ENCODE peak calls at places on chromosomes 16 and 17, in five cellular contexts. R, O, M, N and F are unnamed samples. For H3K4me1, the result is how much of the 10 kb centered on the place peaks cover.

GRCh38 chr16:88941051-88941932 is 35.7 kb downstream of the CBFA2T3 start:
- DNase-seq in N (no peak), O (peak), M (no peak), R (peak), F (no peak)

GRCh38 chr16:73048292-73049050 is 543 bp upstream of the ZFHX3 start:
- DNase-seq in O (peak), R (peak), M (no peak), N (peak), F (peak)

GRCh38 chr17:82134101-82134500 is 36.1 kb upstream of the FASN start:
- DNase-seq in R (no peak), O (peak), N (no peak), M (no peak), F (no peak)

GRCh38 chr16:84391151-84391873 is 23.0 kb downstream of the ATP2C2 start:
- DNase-seq in R (no peak), N (no peak), O (no peak), M (no peak), F (peak)

GRCh38 chr17:18039535-18040286 is 503 bp downstream of the GID4 start:
- DNase-seq in O (peak), N (peak), M (peak), R (peak), F (peak)

GRCh38 chr17:42795061-42795460 is 3.4 kb downstream of the COA3 start:
- DNase-seq in R (no peak), M (no peak), N (no peak), O (no peak), F (no peak)

GRCh38 chr17:42071810-42072209 is 21.4 kb upstream of the C17orf113 start:
- DNase-seq in N (no peak), O (no peak), M (no peak), R (no peak), F (no peak)

GRCh38 chr16:3590736-3591435 is 13.7 kb upstream of the NLRC3 start:
- DNase-seq in N (no peak), O (no peak), M (no peak), R (no peak), F (peak)

GRCh38 chr16:88825146-88825545 is 13.4 kb upstream of the APRT start:
- DNase-seq in O (no peak), N (no peak), R (no peak), M (no peak), F (no peak)

GRCh38 chr16:78816499-78817441 is 717.3 kb downstream of the WWOX start:
- DNase-seq in M (no peak), R (no peak), O (peak), N (no peak), F (no peak)

GRCh38 chr17:78764871-78765270 is 17.2 kb downstream of the CYTH1 start:
- DNase-seq in O (no peak), N (no peak), R (no peak), M (no peak), F (no peak)

GRCh38 chr17:16215002-16215272 is 397 bp downstream of the NCOR1 start:
- DNase-seq in N (peak), O (peak), M (peak), R (peak), F (no peak)

GRCh38 chr17:80457236-80457856 is 19.1 kb downstream of the NPTX1 start:
- DNase-seq in M (no peak), O (no peak), R (no peak), N (no peak), F (no peak)

GRCh38 chr16:83928341-83929055 is 24.5 kb upstream of the OSGIN1 start:
- DNase-seq in R (no peak), O (peak), M (no peak), N (peak), F (no peak)

GRCh38 chr17:76156662-76156991 is 15.6 kb upstream of the FOXJ1 start:
- DNase-seq in R (no peak), O (no peak), N (no peak), M (no peak), F (no peak)

GRCh38 chr16:89822188-89823086 is 5.8 kb upstream of the SPIRE2 start:
- DNase-seq in R (peak), N (no peak), O (no peak), M (no peak), F (no peak)

GRCh38 chr16:80824623-80825364 is 20.4 kb upstream of the CDYL2 start:
- DNase-seq in R (peak), O (no peak), N (peak), M (no peak), F (no peak)

GRCh38 chr16:74298104-74298503 is 1.5 kb downstream of the PSMD7 start:
- DNase-seq in N (no peak), M (no peak), R (no peak), O (no peak), F (no peak)

GRCh38 chr17:41494524-41494923 is 4.8 kb upstream of the KRT36 start:
- DNase-seq in N (peak), M (no peak), R (no peak), O (no peak), F (no peak)

GRCh38 chr16:66524601-66525164 is 25.2 kb downstream of the TK2 start:
- DNase-seq in R (no peak), N (no peak), M (no peak), O (no peak), F (peak)

GRCh38 chr16:28543072-28543471 is 4.3 kb upstream of the NUPR1 start:
- DNase-seq in N (no peak), R (no peak), O (no peak), M (no peak), F (no peak)

GRCh38 chr17:79156463-79157095 is 82.0 kb downstream of the ENGASE start:
- DNase-seq in M (no peak), R (no peak), N (no peak), O (no peak), F (no peak)

GRCh38 chr16:83701494-83701893 is 106.3 kb upstream of the HSBP1 start:
- DNase-seq in R (peak), M (peak), O (peak), N (peak), F (no peak)

GRCh38 chr16:88063201-88063773 is 112.1 kb downstream of the BANP start:
- DNase-seq in R (no peak), N (no peak), M (no peak), O (peak), F (peak)

GRCh38 chr17:35245196-35245486 is 2.3 kb downstream of the SLFN5 start:
- DNase-seq in O (no peak), N (peak), M (no peak), R (no peak), F (no peak)

GRCh38 chr17:3026125-3026855 is 37.1 kb downstream of the OR1D5 start:
- DNase-seq in O (no peak), N (no peak), R (no peak), M (peak), F (peak)

GRCh38 chr17:3213587-3213986 is 6.1 kb downstream of the OR1A1 start:
- DNase-seq in N (peak), M (peak), R (no peak), O (no peak), F (no peak)

GRCh38 chr17:42125565-42125964 is 3.0 kb downstream of the HSPB9 start:
- DNase-seq in N (no peak), M (no peak), O (no peak), R (no peak), F (no peak)

GRCh38 chr17:28570716-28571254 is 539 bp downstream of the PIGS start:
- DNase-seq in O (no peak), R (peak), M (peak), N (peak), F (no peak)

GRCh38 chr16:4414187-4414909 is 2.0 kb downstream of the CORO7 start:
- DNase-seq in N (no peak), O (no peak), M (no peak), R (no peak), F (no peak)

GRCh38 chr16:67533024-67533560 is 4.5 kb downstream of the RIPOR1 start:
- DNase-seq in O (no peak), M (no peak), N (no peak), R (no peak), F (no peak)

GRCh38 chr16:3187798-3188674 is at the start of gene OR1F1:
- DNase-seq in O (no peak), M (peak), R (peak), N (peak), F (no peak)

GRCh38 chr17:43732961-43733360 is 25.6 kb downstream of the SOST start:
- DNase-seq in N (peak), M (no peak), O (no peak), R (no peak), F (no peak)

GRCh38 chr17:28745052-28745776 is 1.4 kb downstream of the TRAF4 start:
- DNase-seq in R (peak), O (no peak), N (peak), M (peak), F (peak)

GRCh38 chr16:56547949-56548567 is 16.8 kb upstream of the MT4 start:
- DNase-seq in N (no peak), M (no peak), R (no peak), O (no peak), F (no peak)

GRCh38 chr17:8287651-8288335 is 677 bp upstream of the RANGRF start:
- DNase-seq in M (no peak), N (no peak), O (no peak), R (no peak), F (no peak)

GRCh38 chr17:38730526-38731379 is 612 bp downstream of the CISD3 start:
- DNase-seq in R (peak), M (peak), N (peak), O (peak), F (peak)

GRCh38 chr17:12592941-12593340 is 72.7 kb upstream of the MYOCD start:
- DNase-seq in O (no peak), N (no peak), R (no peak), M (no peak), F (no peak)

DNA sequence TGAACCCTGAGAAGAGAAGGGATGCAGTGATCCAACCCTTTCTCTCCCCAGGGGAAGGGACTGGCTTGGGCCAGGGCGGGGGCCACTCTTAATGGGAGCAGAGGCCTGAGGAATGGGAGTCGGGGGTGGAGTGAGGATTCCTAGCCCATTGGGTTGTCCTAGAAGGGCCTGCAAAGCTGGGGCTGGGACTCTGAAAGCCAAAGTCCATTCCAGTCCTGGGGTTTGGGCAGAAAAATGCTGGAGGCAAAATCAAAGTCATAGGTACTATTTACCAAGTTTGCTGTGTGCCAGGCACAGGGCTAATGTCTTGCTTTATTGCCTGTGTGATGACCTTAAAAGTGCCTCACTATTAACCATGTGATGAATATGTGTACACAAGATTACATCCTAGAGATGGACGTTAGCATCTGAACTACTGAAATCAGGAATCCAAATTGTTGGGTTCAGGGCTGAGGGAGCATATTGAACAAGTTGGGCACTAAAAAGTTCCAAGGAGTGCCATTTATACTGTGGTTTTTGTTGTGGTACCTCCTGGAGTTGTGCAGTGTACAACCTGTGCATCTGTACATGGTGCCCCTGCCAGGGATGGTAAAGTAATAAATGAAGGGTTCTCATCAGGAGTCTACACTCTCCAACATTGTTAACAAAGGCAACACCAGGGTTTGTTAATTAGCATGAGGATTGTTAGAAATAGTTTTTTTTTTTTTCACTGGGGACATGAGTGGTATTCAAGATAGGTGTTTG is 84.4 kb upstream of the NKD1 start:
- DNase-seq in O (no peak), N (no peak), R (no peak), M (no peak), F (no peak)
- H3K27ac ChIP-seq in O (no peak), N (no peak), R (no peak), M (no peak), F (no peak)

GRCh38 chr16:54458923-54459322 is 172.3 kb upstream of the IRX3 start:
- DNase-seq in N (no peak), O (no peak), M (no peak), R (no peak), F (no peak)

GRCh38 chr16:54455021-54455725 is 168.6 kb upstream of the IRX3 start:
- DNase-seq in M (no peak), N (no peak), R (no peak), O (no peak), F (no peak)

GRCh38 chr16:54454616-54455015 is 168.0 kb upstream of the IRX3 start:
- DNase-seq in R (no peak), N (no peak), M (no peak), O (no peak), F (no peak)

GRCh38 chr16:54453863-54454262 is 167.3 kb upstream of the IRX3 start:
- DNase-seq in O (no peak), N (no peak), M (no peak), R (no peak), F (no peak)

GRCh38 chr16:54456291-54456690 is 169.7 kb upstream of the IRX3 start:
- DNase-seq in N (no peak), O (no peak), M (no peak), R (no peak), F (no peak)
- H3K4me1 ChIP-seq in N (under half), O (under half), M (under half), R (under half), F (under half)

GRCh38 chr16:1296688-1297412 is 12.6 kb upstream of the UBE2I start:
- DNase-seq in M (no peak), O (no peak), R (no peak), N (peak), F (no peak)
- H3K27ac ChIP-seq in M (no peak), O (peak), R (no peak), N (no peak), F (no peak)

GRCh38 chr17:56908061-56908542 is 5.7 kb downstream of the TRIM25 start:
- DNase-seq in O (peak), N (no peak), M (no peak), R (no peak), F (peak)
- H3K4me1 ChIP-seq in O (under half), N (under half), M (under half), R (under half), F (under half)

GRCh38 chr17:49646391-49647255 is 31.3 kb downstream of the SPOP start:
- DNase-seq in M (peak), R (no peak), O (peak), N (peak), F (peak)

GRCh38 chr17:49645654-49646053 is 32.2 kb downstream of the SPOP start:
- DNase-seq in N (no peak), O (no peak), M (no peak), R (no peak), F (no peak)

GRCh38 chr17:49647256-49647585 is 30.7 kb downstream of the SPOP start:
- DNase-seq in R (no peak), N (no peak), O (no peak), M (no peak), F (no peak)
- H3K27ac ChIP-seq in R (no peak), N (no peak), O (peak), M (no peak), F (peak)

DNA sequence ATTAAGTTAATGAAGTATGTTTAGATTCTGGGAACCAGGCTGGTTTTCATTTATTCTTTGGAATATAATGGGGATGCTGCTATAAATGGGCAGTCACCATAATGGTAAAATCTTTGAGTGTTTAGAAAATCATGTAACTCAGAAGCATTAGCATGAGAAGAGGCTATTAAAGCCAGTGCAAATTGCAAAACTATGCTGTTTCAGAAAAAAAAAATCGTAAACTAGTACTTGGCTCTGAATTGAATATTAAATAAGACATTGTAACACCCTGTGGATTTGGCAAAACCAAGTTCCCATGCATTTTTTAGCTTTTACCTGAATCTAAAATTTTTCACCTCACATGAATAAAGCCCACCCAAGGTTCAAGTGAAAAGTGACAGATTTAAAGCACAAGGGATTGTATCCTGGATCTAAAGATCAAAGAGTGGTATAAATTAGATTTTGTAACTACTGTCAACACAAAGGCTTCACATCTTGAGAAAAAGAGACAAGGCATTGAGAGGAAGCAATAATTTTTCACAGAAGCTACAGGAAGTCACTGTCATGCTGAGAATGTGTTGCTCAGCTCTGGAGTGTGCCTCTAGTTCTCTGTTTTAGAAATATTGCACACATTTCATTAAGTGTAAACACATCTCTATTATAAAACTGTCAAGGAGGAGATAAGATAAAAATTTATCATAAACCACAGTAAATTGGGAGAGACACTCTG is 142.2 kb downstream of the ABCA8 start:
- DNase-seq in M (no peak), N (no peak), R (no peak), O (no peak), F (no peak)
- H3K4me1 ChIP-seq in M (under half), N (under half), R (under half), O (under half), F (under half)

DNA sequence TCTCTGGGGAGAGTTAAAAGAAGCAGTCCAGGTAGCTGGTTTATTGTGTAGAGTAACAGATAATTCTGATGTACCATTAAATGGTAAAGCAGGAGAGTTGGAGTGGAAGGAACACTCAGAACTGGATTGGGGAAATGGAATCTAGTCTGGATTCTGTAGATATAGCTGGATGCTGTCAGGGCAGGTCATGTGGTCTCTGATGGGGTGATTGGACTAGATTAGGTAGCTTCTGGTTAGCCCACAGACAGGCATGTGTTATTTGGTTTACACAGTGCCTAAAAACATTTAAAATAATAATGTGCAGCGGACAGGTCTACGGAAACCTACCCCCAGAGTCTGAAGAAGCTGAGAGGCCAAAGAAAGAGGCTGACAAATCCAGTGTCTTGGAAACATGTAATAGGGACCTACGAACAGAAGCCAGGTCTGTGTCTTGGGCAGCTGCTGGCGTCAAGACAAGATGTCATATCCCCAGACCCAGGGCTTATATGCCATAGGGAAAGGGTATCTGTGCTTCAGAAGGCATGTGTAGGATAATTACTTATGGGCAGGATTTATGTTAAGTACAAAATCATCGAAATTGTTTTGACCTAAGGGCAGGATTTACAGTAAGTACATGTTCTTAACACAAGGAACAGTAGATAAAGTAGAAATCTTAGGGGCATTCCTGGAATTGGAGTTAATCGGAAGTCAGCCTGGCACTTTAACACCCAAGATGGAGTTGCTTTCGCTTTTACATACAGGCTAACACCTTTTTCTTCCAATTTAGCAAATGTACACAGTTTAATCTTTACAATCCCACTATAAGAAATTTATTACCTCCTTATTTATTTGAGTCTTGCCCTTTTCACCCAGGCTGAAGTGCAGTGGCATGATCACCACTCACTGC is 12.4 kb downstream of the LUC7L3 start:
- DNase-seq in R (no peak), O (no peak), N (no peak), M (no peak), F (no peak)
- H3K27ac ChIP-seq in R (no peak), O (peak), N (no peak), M (no peak), F (no peak)

GRCh38 chr17:47686661-47687327 is 7.2 kb upstream of the TBKBP1 start:
- DNase-seq in N (no peak), R (no peak), M (no peak), O (no peak), F (no peak)

GRCh38 chr17:47686276-47686635 is 7.7 kb upstream of the TBKBP1 start:
- DNase-seq in N (no peak), O (no peak), R (no peak), M (no peak), F (no peak)

GRCh38 chr17:47684535-47685193 is 9.3 kb upstream of the TBKBP1 start:
- DNase-seq in R (no peak), O (no peak), M (no peak), N (no peak), F (no peak)

GRCh38 chr17:47687328-47687690 is 6.7 kb upstream of the TBKBP1 start:
- DNase-seq in M (no peak), O (no peak), N (no peak), R (no peak), F (no peak)

DNA sequence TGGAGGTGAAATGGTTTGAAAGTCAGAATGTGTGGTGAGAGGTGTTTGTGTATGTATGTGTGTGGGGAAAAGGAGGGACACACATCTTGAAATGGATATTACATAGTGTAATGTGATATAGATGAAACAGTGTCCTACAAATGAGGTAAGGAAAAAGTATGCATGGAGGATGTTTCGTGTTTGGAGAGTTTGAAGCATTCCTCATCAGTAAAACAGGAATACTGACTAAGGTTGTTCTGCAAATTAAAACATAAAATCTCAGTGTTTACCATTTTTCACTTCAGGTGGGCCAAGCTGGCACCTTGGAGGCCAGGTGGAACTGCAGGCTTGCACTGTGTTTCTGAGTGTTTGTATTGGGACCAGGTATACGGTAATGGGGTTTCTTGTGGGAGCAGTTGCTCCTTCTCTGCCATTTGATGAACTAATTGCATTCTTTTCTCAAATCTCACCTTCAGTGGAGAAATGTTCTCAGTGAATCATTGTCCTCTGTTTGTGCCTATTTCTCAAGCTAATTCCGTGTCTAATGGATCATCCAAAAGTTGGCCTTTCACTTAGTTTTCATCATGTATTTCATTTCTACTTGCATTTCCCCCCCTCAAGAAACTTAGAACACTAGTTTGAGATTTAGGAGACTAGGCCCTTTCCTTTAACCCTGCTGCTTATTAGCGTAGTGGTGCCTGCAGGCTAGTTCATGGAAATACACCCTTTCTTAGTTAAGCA is 8.2 kb upstream of the TBKBP1 start:
- DNase-seq in R (no peak), N (no peak), M (no peak), O (no peak), F (no peak)
- H3K4me1 ChIP-seq in R (under half), N (under half), M (under half), O (under half), F (under half)